ENCODE peak calls at places on chromosome 2, in eight cellular contexts. One of them, this sample, is unnamed.

GRCh38 chr2:97871096-97871780 is 124.5 kb downstream of the TMEM131 start:
- DNase-seq in fibroblast of pulmonary artery: peak; percentile 38
- DNase-seq in nephron progenitor cell: no peak
- DNase-seq in activated T-helper 1 cell treated with anti-CD3 and anti-CD28 coated beads, Interleukin-2, amount 50 U/mL, for 16 hours: no peak
- DNase-seq in H7: no peak
- DNase-seq in ureter: no peak
- DNase-seq in colonic mucosa: no peak
- DNase-seq in tibial nerve: no peak
- DNase-seq in this sample: no peak

GRCh38 chr2:241443486-241444223 is 64.7 kb downstream of the STK25 start:
- DNase-seq in fibroblast of pulmonary artery: peak; percentile 16
- DNase-seq in nephron progenitor cell: no peak
- DNase-seq in activated T-helper 1 cell treated with anti-CD3 and anti-CD28 coated beads, Interleukin-2, amount 50 U/mL, for 16 hours: peak; percentile 78
- DNase-seq in H7: no peak
- DNase-seq in ureter: peak; percentile 55
- DNase-seq in colonic mucosa: peak; percentile 54
- DNase-seq in tibial nerve: peak; percentile 35
- DNase-seq in this sample: peak; percentile 66

GRCh38 chr2:9318461-9319337 is 104.6 kb downstream of the ITGB1BP1 start:
- DNase-seq in fibroblast of pulmonary artery: peak; percentile 69
- DNase-seq in nephron progenitor cell: no peak
- DNase-seq in activated T-helper 1 cell treated with anti-CD3 and anti-CD28 coated beads, Interleukin-2, amount 50 U/mL, for 16 hours: no peak
- DNase-seq in H7: no peak
- DNase-seq in ureter: no peak
- DNase-seq in colonic mucosa: peak; percentile 62
- DNase-seq in tibial nerve: peak; percentile 38
- DNase-seq in this sample: peak; percentile 76

GRCh38 chr2:207143474-207144190 is 22.1 kb downstream of the KLF7 start:
- DNase-seq in fibroblast of pulmonary artery: peak; percentile 91
- DNase-seq in nephron progenitor cell: peak; percentile 53
- DNase-seq in activated T-helper 1 cell treated with anti-CD3 and anti-CD28 coated beads, Interleukin-2, amount 50 U/mL, for 16 hours: no peak
- DNase-seq in H7: no peak
- DNase-seq in ureter: peak; percentile 65
- DNase-seq in colonic mucosa: peak; percentile 52
- DNase-seq in tibial nerve: peak; percentile 91
- DNase-seq in this sample: peak; percentile 39

GRCh38 chr2:85537600-85538506 is 1.1 kb upstream of the MAT2A start:
- DNase-seq in fibroblast of pulmonary artery: peak; percentile 38
- DNase-seq in nephron progenitor cell: peak; percentile 46
- DNase-seq in activated T-helper 1 cell treated with anti-CD3 and anti-CD28 coated beads, Interleukin-2, amount 50 U/mL, for 16 hours: peak; percentile 15
- DNase-seq in H7: peak; percentile 75
- DNase-seq in ureter: peak; percentile 72
- DNase-seq in colonic mucosa: peak; percentile 67
- DNase-seq in tibial nerve: peak; percentile 64
- DNase-seq in this sample: peak; percentile 57

GRCh38 chr2:161017780-161018440 is 142.3 kb upstream of the TANK start:
- DNase-seq in fibroblast of pulmonary artery: no peak
- DNase-seq in nephron progenitor cell: no peak
- DNase-seq in activated T-helper 1 cell treated with anti-CD3 and anti-CD28 coated beads, Interleukin-2, amount 50 U/mL, for 16 hours: no peak
- DNase-seq in H7: no peak
- DNase-seq in ureter: no peak
- DNase-seq in colonic mucosa: no peak
- DNase-seq in tibial nerve: no peak
- DNase-seq in this sample: no peak

GRCh38 chr2:241307055-241307454 is 8.4 kb downstream of the HDLBP start:
- DNase-seq in fibroblast of pulmonary artery: no peak
- DNase-seq in nephron progenitor cell: no peak
- DNase-seq in activated T-helper 1 cell treated with anti-CD3 and anti-CD28 coated beads, Interleukin-2, amount 50 U/mL, for 16 hours: no peak
- DNase-seq in H7: no peak
- DNase-seq in ureter: no peak
- DNase-seq in colonic mucosa: no peak
- DNase-seq in tibial nerve: no peak
- DNase-seq in this sample: no peak

GRCh38 chr2:103448416-103448815 is 686.6 kb downstream of the TMEM182 start:
- DNase-seq in fibroblast of pulmonary artery: no peak
- DNase-seq in nephron progenitor cell: no peak
- DNase-seq in activated T-helper 1 cell treated with anti-CD3 and anti-CD28 coated beads, Interleukin-2, amount 50 U/mL, for 16 hours: no peak
- DNase-seq in H7: no peak
- DNase-seq in ureter: no peak
- DNase-seq in colonic mucosa: no peak
- DNase-seq in tibial nerve: no peak
- DNase-seq in this sample: no peak

GRCh38 chr2:237097911-237098702 is 12.4 kb downstream of the COPS8 start:
- DNase-seq in fibroblast of pulmonary artery: peak; percentile 94
- DNase-seq in nephron progenitor cell: no peak
- DNase-seq in activated T-helper 1 cell treated with anti-CD3 and anti-CD28 coated beads, Interleukin-2, amount 50 U/mL, for 16 hours: no peak
- DNase-seq in H7: no peak
- DNase-seq in ureter: no peak
- DNase-seq in colonic mucosa: no peak
- DNase-seq in tibial nerve: no peak
- DNase-seq in this sample: no peak